ENCODE peak calls at places on chromosomes 3 and 15, in seven cellular contexts. Y is GM10248, N is psoas muscle, V is neural crest cell, X is PC-3, U is fibroblast of mammary gland, A is cardiac fibroblast. O is an unnamed sample.
A peak's percentile ranks its signal among the peaks of the same experiment; 100 is the strongest.

GRCh38 chr15:55742498-55742926 is 440 bp downstream of the PRTG start:
- DNase-seq in Y (peak; percentile 18), N (peak; percentile 61), V (no peak), X (no peak), U (no peak), A (peak; percentile 40), O (no peak)

GRCh38 chr15:94097567-94097966 is 133.8 kb upstream of the MCTP2 start:
- DNase-seq in Y (no peak), N (no peak), V (no peak), X (peak; percentile 23), U (peak; percentile 77), A (no peak), O (no peak)

GRCh38 chr15:77162872-77163633 is 92.1 kb upstream of the TSPAN3 start:
- DNase-seq in Y (no peak), N (no peak), V (no peak), X (no peak), U (no peak), A (no peak), O (no peak)

GRCh38 chr3:197151562-197151961 is 121.9 kb upstream of the MELTF start:
- DNase-seq in Y (no peak), N (peak; percentile 59), V (no peak), X (peak; percentile 80), U (peak; percentile 87), A (peak; percentile 89), O (no peak)

GRCh38 chr3:185737020-185737419 is 87.8 kb downstream of the IGF2BP2 start:
- DNase-seq in Y (no peak), N (no peak), V (no peak), X (peak; percentile 94), U (peak; percentile 60), A (peak; percentile 59), O (no peak)

GRCh38 chr15:64009241-64009640 is 37.0 kb downstream of the DAPK2 start:
- DNase-seq in Y (no peak), N (peak; percentile 72), V (no peak), X (no peak), U (peak; percentile 53), A (peak; percentile 80), O (no peak)

GRCh38 chr15:69143756-69144436 is 16.5 kb upstream of the GLCE start:
- DNase-seq in Y (no peak), N (no peak), V (no peak), X (no peak), U (no peak), A (no peak), O (no peak)

GRCh38 chr3:52534281-52535183 is 875 bp upstream of the NT5DC2 start:
- DNase-seq in Y (no peak), N (peak; percentile 62), V (peak; percentile 23), X (peak; percentile 10), U (peak; percentile 58), A (peak; percentile 53), O (no peak)

GRCh38 chr15:72117698-72118399 is at the start of gene MYO9A:
- DNase-seq in Y (peak; percentile 98), N (peak; percentile 99), V (peak; percentile 97), X (peak; percentile 98), U (peak; percentile 98), A (peak; percentile 99), O (peak; percentile 98)

GRCh38 chr3:12309716-12310115 is 20.8 kb downstream of the PPARG start:
- DNase-seq in Y (no peak), N (no peak), V (no peak), X (no peak), U (no peak), A (no peak), O (no peak)

GRCh38 chr15:28185148-28185895 is 86.2 kb upstream of the OCA2 start:
- DNase-seq in Y (no peak), N (no peak), V (no peak), X (no peak), U (no peak), A (no peak), O (no peak)

GRCh38 chr3:128432898-128433629 is 33.6 kb downstream of the DNAJB8 start:
- DNase-seq in Y (no peak), N (peak; percentile 47), V (no peak), X (peak; percentile 9), U (no peak), A (no peak), O (peak; percentile 62)

GRCh38 chr3:140530603-140531002 is 147.3 kb upstream of the TRIM42 start:
- DNase-seq in Y (no peak), N (no peak), V (no peak), X (peak; percentile 5), U (no peak), A (no peak), O (no peak)
- TF ChIP-seq CTCF in Y (no peak), N (no peak), V (no peak), X (no peak), U (no peak), A (no peak), O (no peak)

GRCh38 chr15:90184119-90184785 is 16.9 kb upstream of the SEMA4B start:
- DNase-seq in Y (peak; percentile 78), N (peak; percentile 91), V (peak; percentile 14), X (peak; percentile 81), U (peak; percentile 75), A (peak; percentile 96), O (peak; percentile 52)
- TF ChIP-seq CTCF in Y (no peak), N (no peak), V (no peak), X (no peak), U (no peak), A (no peak), O (no peak)

GRCh38 chr3:74631341-74631740 is 16.9 kb upstream of the CNTN3 start:
- DNase-seq in Y (no peak), N (no peak), V (no peak), X (no peak), U (no peak), A (no peak), O (no peak)

GRCh38 chr3:74631771-74632170 is 17.3 kb upstream of the CNTN3 start:
- DNase-seq in Y (no peak), N (no peak), V (no peak), X (no peak), U (no peak), A (no peak), O (no peak)

GRCh38 chr3:74633021-74633420 is 18.6 kb upstream of the CNTN3 start:
- DNase-seq in Y (no peak), N (no peak), V (no peak), X (no peak), U (peak; percentile 59), A (no peak), O (no peak)

DNA sequence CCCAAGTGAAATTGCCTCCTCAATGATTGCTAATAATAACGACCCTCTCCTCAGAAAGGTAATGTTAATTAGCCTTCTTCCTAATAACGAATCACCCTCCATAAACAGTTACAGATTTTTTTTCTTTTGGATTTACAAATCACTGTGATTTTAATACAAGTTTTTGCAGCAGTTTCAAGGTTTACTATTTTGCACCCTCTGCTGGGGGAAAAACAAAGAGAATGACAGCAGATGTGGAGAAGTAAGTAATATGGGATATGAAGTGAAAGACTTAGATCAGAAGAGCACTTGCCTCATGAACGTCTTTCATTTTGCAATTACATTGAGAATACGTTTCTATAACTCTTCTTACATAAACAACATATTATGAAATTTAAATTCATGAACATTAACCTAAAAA is 16.1 kb upstream of the CNTN3 start:
- DNase-seq in Y (no peak), N (no peak), V (no peak), X (no peak), U (peak; percentile 65), A (peak; percentile 47), O (no peak)
- TF ChIP-seq CTCF in Y (no peak), N (no peak), V (peak; percentile 45), X (no peak), U (peak; percentile 58), A (peak; percentile 35), O (no peak)

DNA sequence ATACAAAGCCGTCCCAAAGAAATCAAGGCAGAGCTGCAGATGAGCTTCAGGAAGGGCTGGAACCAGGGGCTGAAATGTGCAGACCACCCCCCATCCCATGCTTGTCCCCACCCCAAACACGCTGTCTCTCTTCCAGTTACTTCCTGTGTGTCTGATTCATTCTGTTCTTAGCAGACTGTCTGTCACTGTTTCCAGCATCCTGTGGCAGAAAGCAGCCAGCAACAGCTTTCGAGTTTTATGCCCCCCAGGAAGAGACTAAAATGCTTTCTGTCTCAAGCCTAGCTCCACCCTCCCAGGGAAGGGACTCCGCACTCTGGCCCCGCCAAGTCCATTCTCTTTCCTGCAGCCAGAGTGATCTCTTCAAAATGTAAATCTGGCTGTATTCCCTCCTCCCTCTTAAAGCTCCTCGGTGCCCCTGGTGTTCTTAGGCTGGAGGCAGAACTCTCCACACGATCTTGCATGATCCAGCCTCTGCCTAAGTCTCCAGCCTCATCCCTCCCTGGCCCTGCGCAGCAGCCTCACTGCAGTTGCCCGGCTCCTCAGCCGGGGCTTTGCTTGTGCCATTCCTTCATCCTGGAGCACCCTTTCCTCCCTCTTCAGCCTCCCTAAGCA is 41.5 kb downstream of the HRH1 start:
- DNase-seq in Y (no peak), N (no peak), V (no peak), X (peak; percentile 36), U (peak; percentile 58), A (peak; percentile 77), O (no peak)
- TF ChIP-seq CTCF in Y (no peak), N (no peak), V (no peak), X (no peak), U (no peak), A (no peak), O (no peak)

GRCh38 chr3:113948015-113948917 is 453 bp downstream of the ZDHHC23 start:
- DNase-seq in Y (peak; percentile 71), N (no peak), V (peak; percentile 23), X (peak; percentile 36), U (no peak), A (no peak), O (peak; percentile 57)
- TF ChIP-seq CTCF in Y (no peak), N (no peak), V (peak; percentile 22), X (no peak), U (no peak), A (no peak), O (no peak)

GRCh38 chr3:101638262-101638745 is 38.6 kb downstream of the ZBTB11 start:
- DNase-seq in Y (no peak), N (no peak), V (no peak), X (peak; percentile 21), U (no peak), A (no peak), O (peak; percentile 7)
- TF ChIP-seq CTCF in Y (peak; percentile 25), N (no peak), V (no peak), X (peak; percentile 26), U (no peak), A (peak; percentile 3), O (no peak)

GRCh38 chr15:83380682-83381081 is 66.5 kb upstream of the SH3GL3 start:
- DNase-seq in Y (peak; percentile 74), N (no peak), V (no peak), X (peak; percentile 78), U (peak; percentile 41), A (peak; percentile 44), O (peak; percentile 52)
- TF ChIP-seq CTCF in Y (peak; percentile 77), N (no peak), V (peak; percentile 50), X (peak; percentile 63), U (no peak), A (peak; percentile 35), O (peak; percentile 13)